ENCODE peak calls at places on chromosome 6, in four cellular contexts. S is transverse colon, J is uterus, C is body of pancreas. K is an unnamed sample. For H3K4me1, the result is how much of the 10 kb centered on the place peaks cover.

GRCh38 chr6:3063733-3064700 is 4.3 kb upstream of the RIPK1 start:
- DNase-seq in S (peak), J (peak), C (peak), K (peak)

GRCh38 chr6:1481326-1481725 is 92.0 kb downstream of the FOXF2 start:
- DNase-seq in S (no peak), J (no peak), C (no peak), K (no peak)

GRCh38 chr6:30895343-30895742 is 11.0 kb downstream of the DDR1 start:
- DNase-seq in S (no peak), J (no peak), C (no peak), K (no peak)

GRCh38 chr6:107657755-107658461 is 166.2 kb downstream of the SCML4 start:
- DNase-seq in S (peak), J (peak), C (peak), K (peak)

GRCh38 chr6:170525795-170526194 is 27.3 kb downstream of the PSMB1 start:
- DNase-seq in S (no peak), J (no peak), C (no peak), K (no peak)

GRCh38 chr6:38909020-38909730 is 139.4 kb upstream of the GLP1R start:
- DNase-seq in S (no peak), J (no peak), C (peak), K (no peak)

GRCh38 chr6:90417385-90417784 is 120.7 kb upstream of the BACH2 start:
- DNase-seq in S (no peak), J (no peak), C (no peak), K (peak)

GRCh38 chr6:157757430-157758403 is 65.3 kb upstream of the SNX9 start:
- DNase-seq in S (no peak), J (no peak), C (no peak), K (no peak)

GRCh38 chr6:14817068-14817467 is 428.8 kb upstream of the JARID2 start:
- DNase-seq in S (no peak), J (no peak), C (no peak), K (no peak)

GRCh38 chr6:32112436-32112980 is 3.4 kb upstream of the TNXB start:
- DNase-seq in S (no peak), J (peak), C (no peak), K (no peak)

GRCh38 chr6:32109114-32109764 is at the start of gene TNXB:
- DNase-seq in S (peak), J (peak), C (no peak), K (no peak)

GRCh38 chr6:32111424-32112066 is 2.4 kb upstream of the TNXB start:
- DNase-seq in S (no peak), J (peak), C (no peak), K (no peak)

GRCh38 chr6:32109765-32110160 is 625 bp upstream of the TNXB start:
- DNase-seq in S (no peak), J (no peak), C (no peak), K (no peak)

GRCh38 chr6:32110632-32111031 is 1.5 kb upstream of the TNXB start:
- DNase-seq in S (no peak), J (no peak), C (no peak), K (no peak)
- H3K4me1 ChIP-seq in S (under half), J (under half), C (under half), K (under half)

DNA sequence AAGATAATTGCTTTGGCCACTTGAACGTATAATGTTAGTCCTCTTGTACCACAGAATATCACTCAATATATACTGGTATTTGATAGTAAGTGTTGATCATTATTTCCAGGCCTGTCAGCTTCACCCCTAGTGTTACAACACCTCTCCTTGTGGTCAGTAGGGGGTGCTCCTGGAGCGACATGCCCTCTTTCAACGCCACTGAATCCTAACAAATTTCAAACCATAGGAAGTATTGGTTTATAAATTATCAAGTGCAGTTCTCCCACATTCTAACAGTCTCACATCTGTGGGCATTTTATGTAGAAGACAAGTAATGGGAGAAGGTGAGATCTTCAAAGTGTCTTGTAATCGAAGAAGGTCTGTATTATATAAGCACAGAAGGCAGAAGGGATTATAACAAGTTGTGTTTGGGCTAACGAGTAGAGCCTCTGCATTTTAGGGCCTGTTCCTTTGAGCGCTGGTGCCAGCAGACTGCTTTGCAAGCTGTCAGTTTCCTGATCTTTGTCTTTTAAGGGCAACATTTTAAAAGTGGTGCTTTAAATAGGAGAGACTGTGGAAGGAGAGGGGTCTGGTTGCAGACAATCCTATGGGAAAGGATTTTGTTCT is 57.1 kb upstream of the CEP162 start:
- DNase-seq in S (no peak), J (no peak), C (peak), K (no peak)
- TF ChIP-seq CTCF in S (no peak), J (no peak), C (no peak), K (no peak)

GRCh38 chr6:149202100-149202499 is 115.4 kb upstream of the TAB2 start:
- DNase-seq in S (no peak), J (no peak), C (no peak), K (no peak)
- H3K27ac ChIP-seq in S (no peak), J (no peak), C (no peak), K (no peak)

DNA sequence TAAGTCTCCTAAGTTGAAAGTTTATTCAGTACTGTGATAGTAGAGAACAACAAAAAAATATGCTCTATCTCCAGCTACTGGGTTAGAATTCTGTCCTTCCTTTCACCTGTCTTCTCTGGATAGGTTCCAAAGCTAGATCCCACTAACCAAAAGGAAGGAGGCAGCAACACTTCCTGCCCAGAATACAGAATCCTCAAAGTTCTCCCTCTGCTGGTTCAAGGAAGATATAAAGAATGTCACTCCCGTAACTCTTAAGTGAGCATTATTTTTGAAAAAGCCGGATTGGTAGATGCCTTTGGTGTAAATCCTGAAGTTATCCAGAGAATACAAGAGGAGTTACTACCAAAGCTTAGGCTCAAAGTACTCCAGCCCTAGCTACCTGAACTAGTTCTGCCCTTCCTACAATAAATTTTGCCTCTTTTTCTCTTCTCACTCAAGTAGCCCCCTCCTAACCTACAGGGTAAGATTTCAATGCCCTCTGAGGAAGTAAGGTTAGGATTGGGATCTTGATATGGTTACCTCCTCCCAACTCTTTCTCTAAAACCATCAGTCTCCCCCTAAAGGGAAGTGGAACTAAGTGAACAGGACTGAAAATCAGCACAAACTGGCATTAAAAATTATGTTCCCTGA is 26.0 kb upstream of the CRIP3 start:
- DNase-seq in S (no peak), J (no peak), C (no peak), K (no peak)
- H3K4me1 ChIP-seq in S (under half), J (under half), C (under half), K (under half)

DNA sequence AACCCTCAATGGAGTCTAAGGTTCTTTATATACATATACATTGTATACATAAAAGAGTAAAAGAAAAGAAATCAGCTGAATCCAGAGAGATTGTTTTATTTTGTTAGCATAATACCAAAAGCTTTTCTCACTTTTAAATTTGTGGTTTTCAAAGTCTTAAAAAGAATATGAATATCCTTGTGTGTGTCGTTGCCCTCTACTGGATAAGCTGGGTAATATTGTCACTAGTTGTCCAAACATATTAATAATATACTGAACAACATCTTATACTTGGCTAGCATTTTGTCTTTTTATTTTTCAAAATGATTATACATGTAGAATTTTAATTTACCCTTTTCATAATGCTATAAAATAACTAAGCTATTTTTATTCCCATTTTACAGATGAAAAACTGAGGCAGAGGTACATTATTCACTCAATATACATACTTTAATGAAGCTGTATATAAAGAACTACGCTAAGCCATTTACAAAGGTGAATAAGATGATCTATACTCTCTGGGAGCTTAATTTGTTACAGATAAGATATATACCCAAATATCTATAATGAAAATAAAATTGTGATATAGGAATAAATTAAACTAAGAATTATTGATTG is 531.7 kb downstream of the TFAP2B start:
- DNase-seq in S (no peak), J (no peak), C (no peak), K (no peak)
- TF ChIP-seq CTCF in S (peak), J (no peak), C (peak), K (no peak)

GRCh38 chr6:16735014-16735413 is 26.2 kb downstream of the ATXN1 start:
- DNase-seq in S (no peak), J (no peak), C (no peak), K (no peak)

GRCh38 chr6:16737926-16738325 is 23.3 kb downstream of the ATXN1 start:
- DNase-seq in S (no peak), J (no peak), C (no peak), K (no peak)

GRCh38 chr6:16739329-16739801 is 21.9 kb downstream of the ATXN1 start:
- DNase-seq in S (no peak), J (no peak), C (no peak), K (no peak)

GRCh38 chr6:16736856-16737255 is 24.4 kb downstream of the ATXN1 start:
- DNase-seq in S (no peak), J (no peak), C (no peak), K (no peak)

GRCh38 chr6:16737389-16737788 is 23.9 kb downstream of the ATXN1 start:
- DNase-seq in S (no peak), J (no peak), C (no peak), K (no peak)
- H3K27ac ChIP-seq in S (peak), J (peak), C (no peak), K (peak)

GRCh38 chr6:23415819-23416427 is 710.1 kb upstream of the NRSN1 start:
- DNase-seq in S (no peak), J (no peak), C (no peak), K (no peak)

GRCh38 chr6:23418095-23418494 is 707.9 kb upstream of the NRSN1 start:
- DNase-seq in S (no peak), J (no peak), C (no peak), K (no peak)

GRCh38 chr6:23417133-23417532 is 708.9 kb upstream of the NRSN1 start:
- DNase-seq in S (no peak), J (no peak), C (no peak), K (no peak)

GRCh38 chr6:23420659-23421350 is 705.2 kb upstream of the NRSN1 start:
- DNase-seq in S (no peak), J (no peak), C (no peak), K (no peak)

GRCh38 chr6:23419046-23419445 is 707.0 kb upstream of the NRSN1 start:
- DNase-seq in S (no peak), J (no peak), C (no peak), K (no peak)
- H3K4me1 ChIP-seq in S (under half), J (under half), C (under half), K (under half)

DNA sequence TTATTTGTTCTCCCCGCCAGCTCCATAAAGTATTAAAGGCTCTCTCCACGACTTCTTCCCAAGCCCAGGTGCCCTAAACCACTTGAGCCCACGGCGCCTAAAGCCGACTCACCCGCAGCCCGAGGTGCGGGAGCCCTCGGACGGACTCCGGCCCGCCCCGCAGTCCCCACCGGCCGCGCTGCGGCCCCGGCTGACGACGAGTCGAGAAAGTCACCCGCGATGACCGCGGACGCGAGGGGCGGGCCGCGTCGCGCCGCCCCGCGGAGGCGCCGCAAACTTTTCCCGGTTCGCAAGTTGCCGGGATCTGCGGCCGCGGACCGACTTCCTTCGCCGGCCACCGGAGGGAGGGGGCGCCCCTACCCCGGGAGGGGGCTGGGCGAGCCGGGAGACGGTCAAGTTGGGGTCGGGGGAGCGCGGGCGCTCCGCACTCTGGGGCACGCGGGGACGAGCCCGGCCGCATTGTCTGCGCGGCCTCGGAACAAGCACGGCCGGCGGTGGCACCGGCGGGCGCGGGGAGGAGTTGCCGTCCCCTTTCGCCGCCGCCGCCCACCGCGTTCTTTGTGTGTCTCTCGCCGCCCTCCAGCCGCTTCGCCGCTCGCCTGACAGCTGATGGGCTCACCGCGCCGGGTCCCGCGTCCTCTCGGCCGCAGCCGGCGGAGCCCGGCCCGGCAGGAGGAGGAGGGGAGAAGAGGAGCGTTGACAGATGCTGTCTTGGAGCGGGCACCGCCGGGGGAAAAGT is 131.5 kb downstream of the OGFRL1 start:
- DNase-seq in S (peak), J (peak), C (peak), K (peak)
- TF ChIP-seq CTCF in S (peak), J (peak), C (peak), K (no peak)

GRCh38 chr6:52545844-52546119 is 31.1 kb downstream of the TRAM2 start:
- DNase-seq in S (no peak), J (no peak), C (no peak), K (no peak)
- H3K27ac ChIP-seq in S (no peak), J (peak), C (peak), K (peak)

DNA sequence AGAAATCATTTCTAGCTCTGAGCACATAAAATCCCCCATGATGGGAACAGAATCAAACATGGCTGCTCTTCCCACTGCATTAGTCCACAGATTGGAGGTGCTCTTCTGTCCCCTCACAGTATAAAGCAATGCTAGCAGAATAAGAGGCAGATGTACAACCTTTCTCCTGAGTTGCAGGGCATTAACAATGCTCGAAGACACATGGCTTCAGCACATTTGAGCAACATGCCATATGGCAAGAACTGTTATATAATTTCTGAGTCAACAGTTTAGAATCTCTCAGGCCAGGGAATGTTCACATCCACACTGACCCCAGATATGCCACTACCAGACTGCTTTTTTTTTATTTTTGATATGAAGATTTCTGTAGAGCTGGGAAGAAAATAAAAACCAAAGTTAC is 119.6 kb downstream of the KIF13A start:
- DNase-seq in S (no peak), J (no peak), C (no peak), K (no peak)
- H3K4me1 ChIP-seq in S (under half), J (under half), C (under half), K (under half)

K was measured in lung.